ENCODE peak calls at places on chromosome 5, in four cellular contexts. A is K562, P is HCT116, I is SK-N-SH. R is an unnamed sample.
A peak's percentile ranks its signal among the peaks of the same experiment; 100 is the strongest.

GRCh38 chr5:127909078-127909477 is 174.5 kb upstream of the SLC12A2 start:
- DNase-seq in P (peak; percentile 59), A (peak; percentile 8), I (peak; percentile 13), R (peak; percentile 42)

GRCh38 chr5:124790895-124791732 is 44.7 kb upstream of the ZNF608 start:
- DNase-seq in I (no peak), P (no peak), A (no peak), R (no peak)

GRCh38 chr5:96969401-96969800 is 33.5 kb downstream of the LNPEP start:
- DNase-seq in I (no peak), A (no peak), P (no peak), R (no peak)

GRCh38 chr5:128213340-128213739 is 129.8 kb downstream of the SLC12A2 start:
- DNase-seq in A (peak; percentile 19), I (peak; percentile 31), P (peak; percentile 61), R (peak; percentile 39)

GRCh38 chr5:1793301-1793740 is 6.3 kb downstream of the MRPL36 start:
- DNase-seq in I (no peak), A (no peak), P (no peak), R (no peak)

GRCh38 chr5:92939428-92939827 is 641.6 kb downstream of the NR2F1-AS1 start:
- DNase-seq in P (no peak), A (no peak), I (no peak), R (no peak)

GRCh38 chr5:9188956-9189355 is 356.9 kb downstream of the SEMA5A start:
- DNase-seq in I (no peak), P (no peak), A (no peak), R (no peak)

GRCh38 chr5:66558562-66558961 is 37.6 kb upstream of the MAST4 start:
- DNase-seq in A (no peak), I (no peak), P (no peak), R (no peak)

GRCh38 chr5:162377895-162378294 is 310.3 kb downstream of the GABRG2 start:
- DNase-seq in I (no peak), A (no peak), P (no peak), R (no peak)

GRCh38 chr5:136621743-136622142 is 256.4 kb upstream of the TRPC7 start:
- DNase-seq in P (no peak), A (no peak), I (no peak), R (no peak)

GRCh38 chr5:87185838-87186237 is 81.8 kb upstream of the RASA1 start:
- DNase-seq in I (no peak), A (no peak), P (no peak), R (no peak)

GRCh38 chr5:7329712-7330111 is 66.2 kb upstream of the ADCY2 start:
- DNase-seq in I (no peak), P (no peak), A (no peak), R (no peak)

GRCh38 chr5:78638423-78638822 is 10.1 kb downstream of the LHFPL2 start:
- DNase-seq in P (no peak), I (peak; percentile 64), A (no peak), R (peak; percentile 56)

GRCh38 chr5:178902849-178903248 is 7.1 kb downstream of the ZFP2 start:
- DNase-seq in A (no peak), I (no peak), P (no peak), R (no peak)
- TF ChIP-seq ELF1 in A (no peak), I (no peak), P (no peak), R (no peak)

GRCh38 chr5:40410231-40410861 is 269.4 kb upstream of the PTGER4 start:
- DNase-seq in I (no peak), P (no peak), A (no peak), R (no peak)
- TF ChIP-seq ELF1 in I (no peak), P (no peak), A (no peak), R (no peak)

GRCh38 chr5:55219770-55220169 is 7.3 kb downstream of the MCIDAS start:
- DNase-seq in I (no peak), A (no peak), P (no peak), R (no peak)

GRCh38 chr5:55222819-55223124 is 4.3 kb downstream of the MCIDAS start:
- DNase-seq in A (no peak), I (no peak), P (no peak), R (no peak)

GRCh38 chr5:55222061-55222818 is 4.9 kb downstream of the MCIDAS start:
- DNase-seq in P (no peak), I (no peak), A (no peak), R (no peak)

GRCh38 chr5:55220433-55221185 is 6.5 kb downstream of the MCIDAS start:
- DNase-seq in P (no peak), I (peak; percentile 56), A (no peak), R (no peak)

GRCh38 chr5:55218966-55219365 is 8.1 kb downstream of the MCIDAS start:
- DNase-seq in P (peak; percentile 84), I (no peak), A (no peak), R (no peak)
- TF ChIP-seq ELF1 in P (no peak), I (no peak), A (no peak), R (no peak)

DNA sequence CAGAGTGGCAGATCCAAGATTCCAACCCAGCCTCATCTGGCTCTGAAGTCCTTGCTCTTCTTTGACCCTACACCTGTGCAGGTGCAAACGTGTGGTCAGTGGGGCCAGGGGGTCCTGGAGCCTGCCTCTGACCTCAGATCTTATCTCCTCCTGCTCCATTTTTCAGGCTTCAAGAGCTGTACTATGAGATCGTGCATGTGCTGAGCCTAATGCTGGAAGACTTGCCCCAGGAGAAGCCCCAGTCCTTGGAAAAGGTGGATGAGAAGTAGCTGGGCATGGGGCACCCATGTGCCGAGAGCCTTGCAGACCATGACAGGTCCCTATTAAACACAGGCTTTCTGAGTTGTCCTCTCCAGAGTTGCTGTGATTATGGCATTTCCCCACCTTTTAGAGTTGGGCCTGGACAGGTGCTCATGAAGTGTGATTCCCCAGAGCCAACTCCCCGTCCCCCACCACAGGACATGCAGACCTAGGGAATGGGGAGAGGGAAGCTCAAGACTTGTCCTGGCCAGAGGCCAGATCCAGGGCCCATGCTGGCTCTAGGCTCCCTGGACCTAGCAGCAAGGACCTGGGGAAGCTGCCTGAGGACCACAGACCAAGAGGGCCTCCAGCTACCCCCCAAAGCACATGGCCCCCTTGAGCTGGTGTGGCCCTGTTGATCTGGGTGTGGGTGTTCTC is 22.5 kb downstream of the PITX1 start:
- DNase-seq in A (no peak), P (no peak), I (peak; percentile 7), R (no peak)
- TF ChIP-seq ELF1 in A (no peak), P (no peak), I (no peak), R (no peak)

DNA sequence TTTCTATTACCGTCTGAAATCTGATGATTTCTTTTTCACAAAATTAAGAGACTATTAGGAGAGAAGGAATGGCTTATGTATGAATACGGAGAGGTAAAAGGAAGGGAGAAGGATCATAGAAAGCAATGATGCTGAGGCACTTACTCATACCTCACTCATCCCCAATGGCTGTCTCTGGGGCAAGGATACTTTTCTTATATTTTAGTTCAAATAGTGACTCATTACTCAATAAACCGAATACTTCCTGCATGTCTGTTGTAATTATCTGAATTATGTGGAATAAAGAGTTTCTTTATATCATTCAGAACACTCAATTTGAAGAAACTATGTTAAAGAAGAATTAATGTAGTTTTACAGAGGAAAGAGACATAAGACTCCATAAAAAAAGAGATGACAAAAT is 284.5 kb upstream of the NUDT12 start:
- DNase-seq in A (no peak), P (no peak), I (no peak), R (no peak)
- TF ChIP-seq ELF1 in A (no peak), P (no peak), I (no peak), R (no peak)

GRCh38 chr5:89281211-89281610 is 398.2 kb upstream of the MEF2C start:
- DNase-seq in I (no peak), P (no peak), A (no peak), R (no peak)
- TF ChIP-seq ELF1 in I (no peak), P (no peak), A (no peak), R (no peak)

DNA sequence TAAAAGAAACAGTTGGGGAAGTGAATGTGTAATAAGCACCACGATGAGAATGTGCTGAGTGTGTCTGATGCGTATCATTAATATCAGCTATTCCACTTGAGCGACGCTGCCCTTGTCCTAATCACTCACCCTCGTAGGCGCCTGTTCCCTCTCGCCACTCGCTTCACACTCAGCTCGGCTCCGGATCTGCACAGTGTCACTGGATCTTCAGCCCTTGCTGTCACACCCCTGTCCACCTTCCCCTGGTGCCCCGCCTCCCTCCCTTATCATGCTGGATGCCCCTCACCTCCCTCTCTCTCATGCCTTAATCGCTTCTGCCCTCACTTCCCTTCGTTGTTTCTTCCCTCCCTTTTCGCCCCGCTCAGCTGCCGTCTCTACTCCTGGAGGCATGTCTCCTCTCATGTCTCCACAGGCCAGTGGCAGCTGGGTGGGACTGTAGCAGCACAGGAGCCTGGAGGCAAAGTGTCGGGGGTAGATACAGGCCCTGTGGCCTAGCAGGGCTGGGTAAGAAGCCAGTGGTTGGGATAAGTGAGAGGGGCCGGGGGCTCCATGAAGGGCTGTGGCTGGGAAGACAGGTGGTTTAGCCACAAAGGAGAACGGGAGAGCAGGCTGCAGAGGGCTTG is 43.6 kb downstream of the ANKDD1B start:
- DNase-seq in I (no peak), P (no peak), A (no peak), R (no peak)
- TF ChIP-seq ELF1 in I (no peak), P (no peak), A (no peak), R (no peak)